ENCODE peak calls at places on chromosomes 4 and X, in five cellular contexts. J is HEK293T, T is WTC11, U is K562, Y is GM12878. L is an unnamed sample.

GRCh38 chr4:182869697-182870096 is 47.5 kb downstream of the DCTD start:
- DNase-seq in U (no peak), T (no peak), Y (no peak), J (no peak), L (no peak)

GRCh38 chrX:62931625-62932024 is 419.5 kb downstream of the SPIN4 start:
- DNase-seq in Y (no peak), T (no peak), J (no peak), U (no peak), L (no peak)

GRCh38 chr4:75769044-75769443 is 44.7 kb downstream of the USO1 start:
- DNase-seq in Y (no peak), T (no peak), U (no peak), J (no peak), L (no peak)

GRCh38 chr4:40238008-40238699 is 41.3 kb downstream of the RHOH start:
- DNase-seq in Y (no peak), T (no peak), U (peak; percentile 63), J (no peak), L (no peak)

GRCh38 chr4:121863787-121864186 is 6.5 kb downstream of the BBS7 start:
- DNase-seq in T (peak; percentile 36), Y (no peak), U (no peak), J (peak; percentile 23), L (no peak)

GRCh38 chrX:49761481-49761880 is 65.7 kb upstream of the PAGE1 start:
- DNase-seq in T (peak; percentile 10), J (peak; percentile 43), Y (no peak), U (peak; percentile 27), L (no peak)

GRCh38 chrX:103782640-103783039 is 6.0 kb downstream of the PLP1 start:
- DNase-seq in Y (no peak), J (no peak), U (no peak), T (no peak), L (no peak)

GRCh38 chrX:18098704-18099103 is 122.0 kb downstream of the BEND2 start:
- DNase-seq in Y (no peak), U (no peak), J (peak; percentile 18), T (peak; percentile 32), L (no peak)

GRCh38 chrX:124388562-124388961 is 42.2 kb downstream of the SH2D1A start:
- DNase-seq in T (peak; percentile 20), J (peak; percentile 67), Y (no peak), U (peak; percentile 49), L (peak; percentile 10)

GRCh38 chrX:40471965-40472648 is 108.7 kb upstream of the ATP6AP2 start:
- DNase-seq in Y (peak; percentile 33), T (peak; percentile 32), J (peak; percentile 38), U (peak; percentile 16), L (no peak)

GRCh38 chrX:75149654-75150053 is 6.4 kb downstream of the ABCB7 start:
- DNase-seq in U (no peak), J (no peak), Y (no peak), T (no peak), L (no peak)

GRCh38 chrX:99301990-99302389 is 1108.1 kb downstream of the PCDH19 start:
- DNase-seq in Y (no peak), T (no peak), J (peak; percentile 12), U (peak; percentile 4), L (no peak)

GRCh38 chr4:472881-473574 is 25.9 kb downstream of the ZNF721 start:
- DNase-seq in Y (no peak), U (no peak), T (no peak), J (no peak), L (no peak)

GRCh38 chrX:47047989-47048388 is 30.3 kb upstream of the RGN start:
- DNase-seq in T (no peak), Y (no peak), U (peak; percentile 27), J (no peak), L (no peak)

GRCh38 chr4:115310671-115311070 is 197.3 kb upstream of the NDST4 start:
- DNase-seq in J (no peak), T (no peak), U (no peak), Y (no peak), L (no peak)
- TF ChIP-seq SP1 in J (no peak), T (no peak), U (no peak), Y (no peak), L (no peak)

DNA sequence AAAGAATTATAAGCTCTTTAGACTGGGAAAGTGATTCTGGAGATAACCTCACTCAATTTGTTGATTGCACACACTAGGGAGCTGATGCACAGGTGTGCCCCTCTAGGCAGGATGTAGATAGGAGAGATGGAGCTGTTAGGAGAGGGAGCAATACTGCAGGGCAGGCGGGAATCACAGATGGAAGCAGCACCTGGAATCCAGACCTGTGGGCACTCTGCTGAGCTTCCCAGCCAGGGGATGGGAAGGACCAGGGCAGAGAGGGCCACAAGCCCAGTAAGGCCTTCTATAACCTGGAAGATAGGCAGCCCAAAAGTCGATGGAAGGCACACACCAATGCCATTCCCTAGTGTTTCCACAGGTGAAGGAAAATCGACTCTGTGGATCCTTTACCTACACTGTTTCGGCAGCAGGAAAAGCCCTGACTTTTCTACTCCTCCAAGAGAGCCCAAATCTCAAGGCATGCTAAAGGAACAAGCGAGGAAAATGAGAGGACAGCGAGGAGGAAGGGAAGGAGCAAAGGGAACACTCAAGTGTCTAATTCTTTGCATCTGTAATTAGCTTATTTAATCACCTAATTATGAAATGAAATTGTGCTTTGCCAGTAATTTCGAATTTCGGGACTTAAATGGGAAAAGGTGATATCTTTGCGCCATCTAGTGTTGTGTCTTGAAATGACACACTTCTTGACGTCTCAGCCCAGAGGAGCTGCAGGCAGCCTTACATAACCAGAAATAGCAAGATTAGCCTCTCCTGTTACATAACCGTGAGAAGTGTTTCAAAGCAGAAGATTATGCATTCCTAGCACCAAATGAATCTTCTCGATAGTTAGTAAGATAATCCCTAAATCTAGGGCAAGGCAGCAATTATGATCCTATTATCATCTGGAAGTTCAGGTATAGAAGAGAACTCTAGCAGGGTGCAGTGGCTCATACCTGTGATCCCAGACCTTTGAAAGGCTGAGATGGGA is 31.0 kb upstream of the TLR3 start:
- DNase-seq in U (peak; percentile 68), J (peak; percentile 53), Y (peak; percentile 36), T (no peak), L (peak; percentile 79)
- TF ChIP-seq SP1 in U (no peak), J (no peak), Y (no peak), T (no peak), L (no peak)

DNA sequence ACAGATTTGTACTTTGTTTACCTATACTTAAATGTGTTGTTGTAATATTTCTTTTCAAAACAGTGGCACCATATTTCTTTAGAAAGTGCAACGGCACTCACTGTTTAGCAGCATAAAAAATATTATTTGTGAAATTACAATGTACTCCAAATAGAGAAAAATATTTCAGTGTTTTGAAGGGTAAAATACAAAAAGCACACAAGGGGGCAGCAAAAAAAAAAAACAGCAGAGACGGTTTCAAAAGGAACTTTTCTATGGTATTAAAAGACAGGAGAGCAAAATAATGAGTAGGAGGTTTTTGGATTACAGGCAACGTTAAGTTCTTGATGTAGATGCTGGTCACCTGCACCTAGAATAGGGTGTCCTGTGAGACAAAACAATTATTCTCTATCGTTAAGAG is 2.0 kb downstream of the NUDT11 start:
- DNase-seq in J (no peak), T (no peak), Y (no peak), U (no peak), L (no peak)
- TF ChIP-seq SP1 in J (no peak), T (no peak), Y (no peak), U (no peak), L (no peak)

DNA sequence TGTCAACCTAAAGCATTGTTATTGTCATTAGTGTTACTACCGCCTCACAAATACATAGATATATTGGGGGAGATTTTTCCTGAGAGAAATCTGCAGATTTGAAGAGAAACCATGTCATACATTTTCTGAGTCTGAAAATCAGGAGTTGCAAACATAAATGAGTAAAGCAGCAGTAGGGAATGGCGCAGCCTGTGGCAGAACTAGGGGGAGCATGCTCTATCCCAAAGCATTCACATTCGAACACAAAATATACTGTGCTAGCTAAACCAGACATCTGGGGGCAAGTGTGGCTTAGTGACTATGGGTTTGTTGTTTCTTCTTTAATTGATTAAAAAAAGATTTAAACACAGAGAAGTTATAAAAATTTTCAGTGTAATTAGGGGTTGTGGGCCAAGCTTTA is 83.2 kb downstream of the CPE start:
- DNase-seq in U (no peak), Y (no peak), J (no peak), T (no peak), L (no peak)
- TF ChIP-seq SP1 in U (no peak), Y (no peak), J (no peak), T (no peak), L (no peak)

L was measured in HCT116.